ENCODE peak calls at places on chromosomes 1 and 21, in six cellular contexts. K is GM10248, X is cardiac fibroblast, U is A549, A is upper lobe of left lung, S is cardiac muscle cell. D is an unnamed sample.

GRCh38 chr1:176058686-176059085 is 148.4 kb downstream of the COP1 start:
- DNase-seq in K (no peak), X (no peak), U (no peak), A (no peak), S (no peak), D (no peak)

GRCh38 chr1:7199077-7199779 is 414.0 kb downstream of the CAMTA1 start:
- DNase-seq in K (no peak), X (no peak), U (no peak), A (peak; percentile 73), S (no peak), D (no peak)

GRCh38 chr1:56671085-56671484 is 26.0 kb downstream of the PRKAA2 start:
- DNase-seq in K (no peak), X (no peak), U (no peak), A (no peak), S (no peak), D (no peak)

GRCh38 chr1:155978325-155978972 is at the start of gene ARHGEF2:
- DNase-seq in K (peak; percentile 90), X (peak; percentile 61), U (peak; percentile 80), A (peak; percentile 93), S (peak; percentile 69), D (peak; percentile 80)

GRCh38 chr1:1758692-1759455 is 19.4 kb downstream of the NADK start:
- DNase-seq in K (no peak), X (no peak), U (peak; percentile 71), A (peak; percentile 95), S (no peak), D (no peak)

GRCh38 chr1:43359696-43360095 is 915 bp downstream of the CDC20 start:
- DNase-seq in K (no peak), X (no peak), U (no peak), A (no peak), S (no peak), D (no peak)

GRCh38 chr1:28123461-28123961 is 35.1 kb upstream of the EYA3 start:
- DNase-seq in K (no peak), X (peak; percentile 78), U (peak; percentile 62), A (no peak), S (peak; percentile 90), D (no peak)

GRCh38 chr1:35573198-35573775 is at the start of gene TFAP2E:
- DNase-seq in K (no peak), X (peak; percentile 36), U (peak; percentile 38), A (peak; percentile 93), S (peak; percentile 41), D (no peak)

GRCh38 chr1:37159102-37159501 is 124.8 kb upstream of the GRIK3 start:
- DNase-seq in K (no peak), X (no peak), U (no peak), A (no peak), S (no peak), D (no peak)

GRCh38 chr1:117171900-117172501 is 38.7 kb downstream of the VTCN1 start:
- DNase-seq in K (no peak), X (peak; percentile 93), U (no peak), A (peak; percentile 73), S (peak; percentile 94), D (no peak)

GRCh38 chr1:155478270-155478852 is 84.2 kb downstream of the ASH1L start:
- DNase-seq in K (no peak), X (no peak), U (no peak), A (no peak), S (no peak), D (no peak)

GRCh38 chr1:2384130-2384860 is 7.1 kb downstream of the MORN1 start:
- DNase-seq in K (no peak), X (no peak), U (no peak), A (no peak), S (no peak), D (no peak)

GRCh38 chr1:26084091-26084561 is 16.7 kb upstream of the TRIM63 start:
- DNase-seq in K (no peak), X (no peak), U (no peak), A (no peak), S (no peak), D (no peak)

GRCh38 chr1:26784023-26784871 is 3.5 kb upstream of the PIGV start:
- DNase-seq in K (no peak), X (peak; percentile 95), U (peak; percentile 49), A (no peak), S (peak; percentile 94), D (no peak)

GRCh38 chr1:99784143-99784542 is 17.7 kb upstream of the FRRS1 start:
- DNase-seq in K (no peak), X (no peak), U (no peak), A (no peak), S (no peak), D (no peak)

GRCh38 chr1:27656157-27656893 is 15.7 kb downstream of the IFI6 start:
- DNase-seq in K (no peak), X (peak; percentile 72), U (no peak), A (no peak), S (peak; percentile 63), D (no peak)

DNA sequence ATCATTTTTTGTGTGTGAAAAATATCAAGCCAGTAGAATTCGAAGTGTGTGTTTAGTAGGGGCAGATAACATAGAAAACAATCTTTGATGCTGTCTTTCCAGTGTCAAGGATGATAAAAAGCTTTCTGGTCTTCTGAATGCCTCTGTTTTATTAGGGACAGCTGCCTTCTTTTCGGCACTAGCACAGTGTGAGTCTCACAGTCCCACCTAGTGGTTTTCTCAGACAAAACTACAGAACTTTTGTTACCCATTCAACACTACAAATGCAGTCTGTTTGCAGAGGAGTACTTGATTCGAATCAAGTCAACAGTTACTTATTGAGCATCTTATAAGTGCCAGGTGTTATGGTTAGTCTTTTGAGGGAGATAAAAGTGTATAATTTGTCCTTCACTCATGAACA is 30.6 kb upstream of the MCOLN3 start:
- DNase-seq in K (no peak), X (peak; percentile 49), U (peak; percentile 6), A (no peak), S (peak; percentile 50), D (no peak)
- TF ChIP-seq CTCF in K (peak; percentile 9), X (peak; percentile 22), U (no peak), A (peak; percentile 18), S (peak; percentile 43), D (no peak)

DNA sequence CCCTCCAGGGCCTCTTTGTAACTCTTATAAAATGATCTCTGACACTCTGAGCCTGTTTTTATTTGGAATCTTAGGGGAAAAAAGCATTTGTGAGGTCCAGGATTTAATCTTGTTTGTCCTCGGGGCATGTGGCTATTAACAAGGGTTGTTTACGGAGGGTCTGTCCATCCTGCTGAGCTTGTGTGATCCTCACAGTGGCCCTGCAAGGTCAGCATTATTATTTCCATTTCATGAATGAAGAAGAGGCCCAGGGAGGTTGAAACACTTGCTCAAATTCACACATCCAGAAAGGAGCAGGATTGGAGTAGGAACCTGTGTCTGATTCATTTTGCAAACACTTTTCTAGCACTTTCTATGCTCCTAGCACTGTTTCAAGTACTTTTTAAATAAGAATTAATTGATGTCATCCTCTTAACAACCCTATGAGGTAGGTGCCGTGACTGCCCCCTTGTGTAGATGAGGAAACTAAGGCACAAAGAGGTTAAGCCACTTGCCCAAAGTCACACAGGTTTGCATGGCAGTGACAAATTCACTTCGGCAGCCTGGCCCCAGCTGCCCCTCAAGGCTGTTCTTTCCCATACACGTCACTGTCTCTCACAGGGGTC is 178.9 kb downstream of the MIS18A start:
- DNase-seq in K (no peak), X (no peak), U (peak; percentile 2), A (no peak), S (no peak), D (no peak)
- TF ChIP-seq CTCF in K (no peak), X (no peak), U (no peak), A (no peak), S (no peak), D (no peak)

DNA sequence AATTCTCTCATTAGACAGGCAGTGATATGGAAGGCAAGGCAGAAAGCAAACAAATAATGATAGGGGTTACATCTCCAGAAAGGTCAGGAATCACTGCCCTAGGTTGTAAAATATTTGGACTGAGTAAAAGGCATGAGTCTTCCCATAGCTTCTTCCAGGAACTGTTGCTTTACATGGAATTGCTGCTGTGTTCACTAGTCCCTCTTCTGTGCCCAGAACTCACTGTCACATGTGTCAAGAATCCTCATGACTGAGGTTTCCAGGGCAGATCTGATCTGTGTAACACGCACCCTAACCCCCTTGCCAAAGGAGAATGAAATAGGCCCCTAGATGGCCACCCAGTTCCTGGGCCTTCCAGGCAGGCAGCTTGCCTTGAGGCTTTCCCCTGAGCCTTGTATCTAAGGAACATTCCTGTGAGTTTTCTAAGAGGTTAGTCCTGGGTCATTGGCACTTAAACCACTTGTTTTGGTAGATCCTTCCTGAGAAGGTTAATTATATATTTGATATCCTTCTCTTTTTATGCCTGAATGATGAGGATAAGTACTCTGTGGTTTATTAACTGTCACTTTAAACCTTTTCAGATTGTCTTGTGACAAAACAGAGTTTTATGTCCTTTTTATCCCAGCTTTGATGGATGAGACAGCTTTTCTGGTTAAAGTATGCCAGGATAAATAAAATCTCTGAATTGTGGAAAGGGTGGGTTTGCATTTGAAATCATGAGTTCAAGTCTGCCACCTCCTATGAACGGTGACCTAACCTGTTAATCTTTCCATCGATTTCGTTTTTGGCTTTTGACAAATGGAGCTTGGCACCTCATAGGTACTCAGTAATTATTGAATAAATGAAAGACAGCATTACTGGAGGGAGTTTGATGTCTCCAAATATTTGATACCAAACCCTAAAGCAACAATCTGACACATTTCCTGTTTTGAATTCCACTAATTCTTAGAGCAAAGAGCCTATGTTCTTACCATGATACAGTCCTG is 163.3 kb downstream of the DHRS3 start:
- DNase-seq in K (no peak), X (peak; percentile 79), U (peak; percentile 24), A (no peak), S (peak; percentile 82), D (no peak)
- TF ChIP-seq CTCF in K (no peak), X (no peak), U (no peak), A (no peak), S (peak; percentile 27), D (no peak)

GRCh38 chr1:240496356-240496755 is 115.6 kb downstream of the GREM2 start:
- DNase-seq in K (no peak), X (no peak), U (no peak), A (no peak), S (no peak), D (no peak)

GRCh38 chr1:240491796-240492195 is 120.2 kb downstream of the GREM2 start:
- DNase-seq in K (no peak), X (no peak), U (no peak), A (no peak), S (no peak), D (no peak)

GRCh38 chr1:240495652-240496051 is 116.3 kb downstream of the GREM2 start:
- DNase-seq in K (no peak), X (no peak), U (no peak), A (no peak), S (no peak), D (no peak)

GRCh38 chr1:240491156-240491555 is 120.8 kb downstream of the GREM2 start:
- DNase-seq in K (no peak), X (peak; percentile 7), U (peak; percentile 8), A (no peak), S (peak; percentile 13), D (no peak)

GRCh38 chr1:240492832-240493440 is 119.0 kb downstream of the GREM2 start:
- DNase-seq in K (peak; percentile 9), X (peak; percentile 52), U (peak; percentile 87), A (peak; percentile 80), S (peak; percentile 57), D (no peak)
- TF ChIP-seq CTCF in K (no peak), X (peak; percentile 39), U (peak; percentile 41), A (no peak), S (peak; percentile 31), D (no peak)